ENCODE peak calls at places on chromosomes 12 and 14, in five cellular contexts. Z, L, M, E and P are unnamed samples.
A peak's percentile ranks its signal among the peaks of the same experiment; 100 is the strongest.

GRCh38 chr12:106744600-106744999 is 29.9 kb upstream of the RIC8B start:
- DNase-seq in L (no peak), Z (no peak), M (no peak), E (no peak), P (no peak)

GRCh38 chr14:24270537-24271133 is 762 bp downstream of the RABGGTA start:
- DNase-seq in M (no peak), Z (no peak), L (no peak), E (no peak), P (no peak)

GRCh38 chr12:5915511-5915910 is 29.5 kb downstream of the ANO2 start:
- DNase-seq in E (no peak), M (no peak), Z (no peak), L (no peak), P (no peak)

GRCh38 chr12:19121449-19122018 is 8.0 kb upstream of the PLEKHA5 start:
- DNase-seq in Z (no peak), L (no peak), M (no peak), E (no peak), P (no peak)

GRCh38 chr14:32077081-32078029 is at the start of gene ARHGAP5:
- DNase-seq in E (peak; percentile 46), L (peak; percentile 60), Z (peak; percentile 54), M (peak; percentile 63), P (peak; percentile 37)

GRCh38 chr12:1562813-1563412 is 31.5 kb downstream of the FBXL14 start:
- DNase-seq in E (no peak), M (no peak), Z (peak; percentile 52), L (no peak), P (no peak)

GRCh38 chr12:121233628-121234020 is 23.7 kb downstream of the P2RX4 start:
- DNase-seq in M (no peak), L (no peak), E (no peak), Z (no peak), P (no peak)

GRCh38 chr12:96710127-96710745 is 196.8 kb upstream of the NEDD1 start:
- DNase-seq in M (no peak), E (no peak), Z (no peak), L (no peak), P (no peak)

GRCh38 chr14:72796935-72797334 is 97.0 kb downstream of the DPF3 start:
- DNase-seq in E (no peak), L (no peak), Z (no peak), M (no peak), P (no peak)

GRCh38 chr12:67220065-67220464 is 49.1 kb upstream of the CAND1 start:
- DNase-seq in M (no peak), E (no peak), Z (no peak), L (peak; percentile 4), P (peak; percentile 15)

GRCh38 chr14:91098591-91098990 is 15.3 kb upstream of the DGLUCY start:
- DNase-seq in M (no peak), E (no peak), Z (no peak), L (no peak), P (no peak)

GRCh38 chr12:27966870-27967269 is 5.7 kb downstream of the PTHLH start:
- DNase-seq in L (peak; percentile 92), M (no peak), Z (peak; percentile 97), E (no peak), P (no peak)

GRCh38 chr12:13695781-13696180 is 285.6 kb downstream of the GRIN2B start:
- DNase-seq in L (no peak), M (no peak), Z (no peak), E (no peak), P (no peak)

GRCh38 chr12:78530065-78530765 is 334.4 kb upstream of the SYT1 start:
- DNase-seq in Z (peak; percentile 68), E (no peak), L (peak; percentile 78), M (no peak), P (no peak)

GRCh38 chr14:102922490-102923200 is at the start of gene AMN:
- DNase-seq in M (no peak), Z (no peak), L (peak; percentile 41), E (no peak), P (peak; percentile 41)

GRCh38 chr12:44372259-44372658 is 503.9 kb downstream of the NELL2 start:
- DNase-seq in E (no peak), L (peak; percentile 60), Z (peak; percentile 1), M (no peak), P (no peak)

GRCh38 chr12:50986961-50987737 is 34.8 kb downstream of the HIGD1C start:
- DNase-seq in M (no peak), Z (peak; percentile 64), L (peak; percentile 85), E (peak; percentile 81), P (peak; percentile 65)

GRCh38 chr14:75297417-75298040 is 18.9 kb downstream of the FOS start:
- DNase-seq in Z (no peak), L (no peak), E (no peak), M (no peak), P (peak; percentile 77)

GRCh38 chr14:58055497-58055896 is 96.5 kb downstream of the ARMH4 start:
- DNase-seq in L (no peak), E (no peak), Z (no peak), M (no peak), P (no peak)

GRCh38 chr14:84390010-84390409 is 1139.9 kb upstream of the FLRT2 start:
- DNase-seq in M (no peak), L (peak; percentile 29), E (no peak), Z (no peak), P (no peak)

GRCh38 chr14:69002069-69002468 is 23.0 kb upstream of the ACTN1 start:
- DNase-seq in L (no peak), Z (no peak), M (no peak), E (no peak), P (peak; percentile 22)

GRCh38 chr12:195191-195590 is 18.8 kb downstream of the SLC6A12 start:
- DNase-seq in L (no peak), E (no peak), M (no peak), Z (no peak), P (no peak)

GRCh38 chr12:25549120-25549519 is 4.0 kb downstream of the LMNTD1 start:
- DNase-seq in L (no peak), E (no peak), M (no peak), Z (no peak), P (no peak)

GRCh38 chr12:102757154-102757873 is 159.7 kb downstream of the PAH start:
- DNase-seq in M (no peak), L (peak; percentile 24), Z (no peak), E (no peak), P (no peak)

GRCh38 chr12:96247567-96247962 is 53.4 kb downstream of the ELK3 start:
- DNase-seq in Z (no peak), M (no peak), E (no peak), L (no peak), P (peak; percentile 72)

GRCh38 chr12:77947326-77947725 is 116.6 kb downstream of the NAV3 start:
- DNase-seq in L (peak; percentile 67), Z (peak; percentile 76), E (no peak), M (no peak), P (no peak)

GRCh38 chr14:64410084-64410774 is 22.1 kb downstream of the MTHFD1 start:
- DNase-seq in L (peak; percentile 33), Z (no peak), E (no peak), M (no peak), P (peak; percentile 37)

GRCh38 chr12:21529456-21529855 is 3.4 kb downstream of the SPX start:
- DNase-seq in M (no peak), E (no peak), L (no peak), Z (no peak), P (no peak)

GRCh38 chr12:21528953-21529352 is 2.9 kb downstream of the SPX start:
- DNase-seq in M (no peak), Z (no peak), E (no peak), L (no peak), P (no peak)

GRCh38 chr12:21526053-21526452 is at the start of gene SPX:
- DNase-seq in M (no peak), L (no peak), Z (no peak), E (no peak), P (peak; percentile 32)

GRCh38 chr12:21527451-21528180 is 1.5 kb downstream of the SPX start:
- DNase-seq in E (peak; percentile 67), L (peak; percentile 84), M (peak; percentile 47), Z (peak; percentile 55), P (peak; percentile 87)

GRCh38 chr12:21526721-21527345 is 737 bp downstream of the SPX start:
- DNase-seq in Z (no peak), E (no peak), L (no peak), M (no peak), P (no peak)
- H3K4me3 ChIP-seq in Z (peak overlapping the region; percentile 61), E (peak overlapping the region; percentile 65), L (peak overlapping the region; percentile 86), M (peak overlapping the region; percentile 64), P (no peak overlapping the region)

GRCh38 chr14:88004637-88005036 is 298 bp upstream of the GPR65 start:
- DNase-seq in Z (no peak), E (no peak), L (no peak), M (no peak), P (no peak)
- H3K4me3 ChIP-seq in Z (no peak overlapping the region), E (no peak overlapping the region), L (no peak overlapping the region), M (no peak overlapping the region), P (no peak overlapping the region)

GRCh38 chr14:59465570-59466150 is 480 bp upstream of the GPR135 start:
- DNase-seq in M (no peak), E (no peak), Z (no peak), L (no peak), P (no peak)
- H3K4me3 ChIP-seq in M (peak overlapping the region; percentile 56), E (no peak overlapping the region), Z (peak overlapping the region; percentile 46), L (peak overlapping the region; percentile 78), P (no peak overlapping the region)

GRCh38 chr12:7107181-7108041 is 1.6 kb downstream of the C1RL start:
- DNase-seq in M (no peak), L (peak; percentile 54), Z (no peak), E (no peak), P (no peak)
- H3K4me3 ChIP-seq in M (peak overlapping the region; percentile 97), L (peak overlapping the region; percentile 87), Z (peak overlapping the region; percentile 67), E (peak overlapping the region; percentile 95), P (peak overlapping the region; percentile 67)

GRCh38 chr12:57433370-57433769 is 1.2 kb upstream of the INHBC start:
- DNase-seq in E (no peak), Z (no peak), L (no peak), M (no peak), P (no peak)

GRCh38 chr12:57434517-57435223 is at the start of gene INHBC:
- DNase-seq in L (no peak), M (no peak), E (no peak), Z (no peak), P (peak; percentile 30)

GRCh38 chr12:57430931-57431566 is at the start of gene R3HDM2:
- DNase-seq in L (peak; percentile 98), Z (peak; percentile 93), E (peak; percentile 95), M (peak; percentile 94), P (peak; percentile 98)

GRCh38 chr12:57439762-57440266 is 5.2 kb downstream of the INHBC start:
- DNase-seq in E (no peak), M (no peak), L (no peak), Z (no peak), P (no peak)

DNA sequence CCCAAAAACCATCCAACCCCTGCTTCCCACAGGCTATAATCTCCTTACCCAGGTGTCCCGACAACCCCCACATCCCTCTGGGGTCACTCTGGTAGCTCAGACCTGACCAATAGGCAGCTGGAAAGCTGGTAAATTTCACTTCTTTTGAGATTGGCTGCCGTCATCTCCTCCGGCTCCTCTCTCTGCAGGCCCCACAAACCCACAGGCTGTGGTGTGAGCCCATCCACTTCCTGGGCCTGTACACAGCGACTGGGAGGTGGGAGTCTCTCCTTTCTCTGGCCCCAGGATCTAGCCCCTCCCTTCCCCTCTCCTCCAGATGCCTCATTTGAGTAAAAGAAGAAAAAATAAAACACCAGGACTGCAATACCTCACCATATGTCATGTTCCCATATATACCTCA is 704 bp downstream of the INHBC start:
- DNase-seq in M (no peak), E (no peak), L (no peak), Z (no peak), P (peak; percentile 90)
- H3K4me3 ChIP-seq in M (no peak overlapping the region), E (no peak overlapping the region), L (no peak overlapping the region), Z (no peak overlapping the region), P (peak overlapping the region; percentile 70)